ENCODE peak calls at places on chromosomes 3 and 15, in eight cellular contexts. One of them, this sample, is unnamed.
A peak's percentile ranks its signal among the peaks of the same experiment; 100 is the strongest.

GRCh38 chr3:38281895-38282686 is at the start of gene SLC22A14:
- DNase-seq in HCT116: no peak
- DNase-seq in H1: peak; percentile 15
- DNase-seq in breast epithelium: no peak
- DNase-seq in K562: peak; percentile 43
- DNase-seq in stomach: no peak
- DNase-seq in suprapubic skin: no peak
- DNase-seq in HepG2: peak; percentile 16
- DNase-seq in this sample: no peak

GRCh38 chr3:152268501-152269422 is at the start of gene MBNL1:
- DNase-seq in H1: peak; percentile 33
- DNase-seq in K562: peak; percentile 70
- DNase-seq in breast epithelium: peak; percentile 62
- DNase-seq in HCT116: peak; percentile 70
- DNase-seq in suprapubic skin: peak; percentile 90
- DNase-seq in HepG2: peak; percentile 70
- DNase-seq in stomach: peak; percentile 84
- DNase-seq in this sample: peak; percentile 47

GRCh38 chr15:77784361-77785292 is 151.9 kb upstream of the LINGO1 start:
- DNase-seq in H1: no peak
- DNase-seq in HepG2: peak; percentile 14
- DNase-seq in suprapubic skin: no peak
- DNase-seq in HCT116: peak; percentile 23
- DNase-seq in breast epithelium: no peak
- DNase-seq in K562: peak; percentile 75
- DNase-seq in stomach: no peak
- DNase-seq in this sample: peak; percentile 7

GRCh38 chr3:15290731-15291130 is 41.7 kb downstream of the SH3BP5 start:
- DNase-seq in suprapubic skin: no peak
- DNase-seq in H1: no peak
- DNase-seq in stomach: no peak
- DNase-seq in HCT116: no peak
- DNase-seq in HepG2: no peak
- DNase-seq in breast epithelium: no peak
- DNase-seq in K562: no peak
- DNase-seq in this sample: no peak

GRCh38 chr3:31227152-31227581 is 305.6 kb upstream of the STT3B start:
- DNase-seq in HCT116: no peak
- DNase-seq in HepG2: no peak
- DNase-seq in K562: no peak
- DNase-seq in H1: no peak
- DNase-seq in breast epithelium: no peak
- DNase-seq in stomach: no peak
- DNase-seq in suprapubic skin: no peak
- DNase-seq in this sample: no peak

GRCh38 chr3:72336821-72337479 is 511.3 kb downstream of the SHQ1 start:
- DNase-seq in stomach: peak; percentile 79
- DNase-seq in HCT116: no peak
- DNase-seq in suprapubic skin: peak; percentile 94
- DNase-seq in breast epithelium: peak; percentile 87
- DNase-seq in K562: peak; percentile 79
- DNase-seq in HepG2: no peak
- DNase-seq in H1: no peak
- DNase-seq in this sample: no peak

GRCh38 chr3:88031543-88032148 is 27.2 kb downstream of the CGGBP1 start:
- DNase-seq in H1: no peak
- DNase-seq in HCT116: no peak
- DNase-seq in breast epithelium: no peak
- DNase-seq in suprapubic skin: no peak
- DNase-seq in K562: no peak
- DNase-seq in stomach: no peak
- DNase-seq in HepG2: no peak
- DNase-seq in this sample: peak; percentile 24

GRCh38 chr15:56659197-56659596 is 74.1 kb downstream of the ZNF280D start:
- DNase-seq in HepG2: no peak
- DNase-seq in stomach: no peak
- DNase-seq in K562: no peak
- DNase-seq in HCT116: no peak
- DNase-seq in H1: no peak
- DNase-seq in breast epithelium: no peak
- DNase-seq in suprapubic skin: no peak
- DNase-seq in this sample: no peak

GRCh38 chr3:155362808-155363689 is 69.6 kb upstream of the STRIT1 start:
- DNase-seq in HCT116: no peak
- DNase-seq in suprapubic skin: no peak
- DNase-seq in stomach: no peak
- DNase-seq in H1: peak; percentile 84
- DNase-seq in K562: no peak
- DNase-seq in HepG2: no peak
- DNase-seq in breast epithelium: no peak
- DNase-seq in this sample: no peak

GRCh38 chr15:98671060-98672008 is 23.0 kb downstream of the IGF1R start:
- DNase-seq in breast epithelium: no peak
- DNase-seq in stomach: no peak
- DNase-seq in K562: no peak
- DNase-seq in HCT116: no peak
- DNase-seq in H1: peak; percentile 43
- DNase-seq in suprapubic skin: no peak
- DNase-seq in HepG2: peak; percentile 95
- DNase-seq in this sample: no peak

GRCh38 chr15:78840661-78841060 is 29.4 kb upstream of the ADAMTS7 start:
- DNase-seq in breast epithelium: no peak
- DNase-seq in HepG2: no peak
- DNase-seq in HCT116: no peak
- DNase-seq in suprapubic skin: peak; percentile 60
- DNase-seq in stomach: no peak
- DNase-seq in K562: no peak
- DNase-seq in H1: no peak
- DNase-seq in this sample: no peak

GRCh38 chr3:176795897-176796296 is 401.4 kb downstream of the TBL1XR1 start:
- DNase-seq in stomach: no peak
- DNase-seq in K562: no peak
- DNase-seq in HepG2: no peak
- DNase-seq in suprapubic skin: no peak
- DNase-seq in HCT116: no peak
- DNase-seq in H1: no peak
- DNase-seq in breast epithelium: no peak
- DNase-seq in this sample: no peak

GRCh38 chr3:37703633-37704032 is 158.0 kb upstream of the CTDSPL start:
- DNase-seq in H1: no peak
- DNase-seq in breast epithelium: no peak
- DNase-seq in HCT116: no peak
- DNase-seq in stomach: no peak
- DNase-seq in HepG2: no peak
- DNase-seq in K562: no peak
- DNase-seq in suprapubic skin: no peak
- DNase-seq in this sample: no peak

GRCh38 chr3:159654183-159655134 is 334.2 kb upstream of the IL12A start:
- DNase-seq in K562: no peak
- DNase-seq in H1: no peak
- DNase-seq in HepG2: no peak
- DNase-seq in stomach: no peak
- DNase-seq in HCT116: no peak
- DNase-seq in suprapubic skin: no peak
- DNase-seq in breast epithelium: no peak
- DNase-seq in this sample: no peak

DNA sequence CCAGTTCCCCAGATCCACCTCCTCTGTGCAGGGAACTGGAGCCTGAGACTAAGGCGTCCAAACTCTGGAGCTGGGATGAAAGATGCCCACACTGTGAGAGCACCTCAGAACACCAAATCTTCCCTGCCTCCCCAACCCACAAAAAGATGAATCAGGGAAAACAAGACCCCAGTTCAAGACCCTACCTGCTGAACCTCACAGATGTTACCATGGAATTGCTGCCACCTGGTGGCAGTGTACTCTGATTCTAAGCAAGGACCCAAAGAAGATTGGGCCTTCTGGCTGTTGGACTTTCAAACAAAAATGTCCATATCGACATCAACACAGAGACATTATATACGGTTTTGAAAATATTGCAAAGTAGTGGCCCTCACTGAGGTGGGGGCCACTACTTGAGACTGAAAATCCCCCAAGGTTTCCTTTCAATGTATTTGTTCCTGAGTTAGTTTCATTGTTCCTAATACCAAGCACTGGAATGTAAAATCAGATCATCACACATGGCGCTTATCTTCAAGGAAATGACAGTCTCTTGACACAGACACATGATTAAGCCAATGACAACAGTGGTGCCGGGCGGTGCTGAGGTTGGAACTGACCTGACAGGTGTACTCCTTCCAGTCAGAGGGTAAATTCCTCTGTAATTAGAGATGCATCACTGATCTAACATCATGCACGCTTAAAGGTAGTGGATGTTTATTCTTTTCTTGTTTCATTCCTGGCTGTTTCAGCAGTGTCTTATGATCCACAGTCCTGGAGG is 67.6 kb downstream of the SLC6A11 start:
- DNase-seq in suprapubic skin: no peak
- DNase-seq in K562: peak; percentile 40
- DNase-seq in stomach: no peak
- DNase-seq in H1: no peak
- DNase-seq in breast epithelium: no peak
- DNase-seq in HepG2: peak; percentile 33
- DNase-seq in HCT116: peak; percentile 8
- DNase-seq in this sample: no peak
- H3K27me3 ChIP-seq in suprapubic skin: peaks cover 13% of the 10 kb centered on the region
- H3K27me3 ChIP-seq in K562: peaks cover 4% of the 10 kb centered on the region
- H3K27me3 ChIP-seq in stomach: peaks cover 4% of the 10 kb centered on the region
- H3K27me3 ChIP-seq in H1: peaks cover 9% of the 10 kb centered on the region
- H3K27me3 ChIP-seq in breast epithelium: no peaks in the 10 kb centered on the region
- H3K27me3 ChIP-seq in HepG2: no peaks in the 10 kb centered on the region
- H3K27me3 ChIP-seq in HCT116: peaks cover 56% of the 10 kb centered on the region
- H3K27me3 ChIP-seq in this sample: peaks cover 14% of the 10 kb centered on the region

DNA sequence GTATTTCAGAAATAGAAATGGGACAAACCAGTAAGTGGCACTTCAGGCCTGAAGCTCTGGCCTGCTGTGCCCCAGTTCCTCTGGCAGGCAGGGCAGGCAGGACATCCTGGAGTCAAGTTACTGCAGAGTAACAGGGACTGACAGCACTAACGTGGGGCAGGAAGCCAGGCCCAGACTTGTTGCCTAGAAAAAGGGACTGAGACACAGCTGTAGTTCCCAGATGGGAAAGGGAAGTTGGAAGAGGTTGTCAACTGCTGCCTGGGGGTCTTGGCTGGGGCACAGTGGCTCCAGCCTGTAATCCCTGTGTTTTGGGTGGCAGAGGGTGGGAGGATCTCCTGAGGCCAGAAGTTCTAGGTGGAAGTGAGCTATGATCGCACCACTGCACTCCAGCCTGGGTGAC is 171.9 kb downstream of the FMN1 start:
- DNase-seq in suprapubic skin: peak; percentile 73
- DNase-seq in HepG2: no peak
- DNase-seq in H1: no peak
- DNase-seq in HCT116: no peak
- DNase-seq in stomach: peak; percentile 73
- DNase-seq in K562: no peak
- DNase-seq in breast epithelium: peak; percentile 61
- DNase-seq in this sample: no peak
- TF ChIP-seq POLR2AphosphoS5 in suprapubic skin: no peak
- TF ChIP-seq POLR2AphosphoS5 in HepG2: no peak
- TF ChIP-seq POLR2AphosphoS5 in H1: no peak
- TF ChIP-seq POLR2AphosphoS5 in HCT116: no peak
- TF ChIP-seq POLR2AphosphoS5 in stomach: no peak
- TF ChIP-seq POLR2AphosphoS5 in K562: no peak
- TF ChIP-seq POLR2AphosphoS5 in breast epithelium: no peak
- TF ChIP-seq POLR2AphosphoS5 in this sample: no peak

GRCh38 chr15:47717036-47717611 is at the start of gene SEMA6D:
- DNase-seq in HCT116: no peak
- DNase-seq in stomach: peak; percentile 45
- DNase-seq in breast epithelium: peak; percentile 63
- DNase-seq in HepG2: peak; percentile 4
- DNase-seq in suprapubic skin: peak; percentile 75
- DNase-seq in H1: peak; percentile 31
- DNase-seq in K562: no peak
- DNase-seq in this sample: no peak

GRCh38 chr15:47720555-47720954 is 3.2 kb downstream of the SEMA6D start:
- DNase-seq in K562: no peak
- DNase-seq in HCT116: no peak
- DNase-seq in HepG2: no peak
- DNase-seq in breast epithelium: no peak
- DNase-seq in stomach: no peak
- DNase-seq in suprapubic skin: no peak
- DNase-seq in H1: no peak
- DNase-seq in this sample: no peak

GRCh38 chr15:47719730-47720129 is 2.4 kb downstream of the SEMA6D start:
- DNase-seq in suprapubic skin: no peak
- DNase-seq in HCT116: no peak
- DNase-seq in H1: no peak
- DNase-seq in breast epithelium: no peak
- DNase-seq in K562: no peak
- DNase-seq in HepG2: no peak
- DNase-seq in stomach: no peak
- DNase-seq in this sample: no peak

GRCh38 chr15:47715856-47716445 is 1.4 kb upstream of the SEMA6D start:
- DNase-seq in stomach: no peak
- DNase-seq in suprapubic skin: no peak
- DNase-seq in K562: no peak
- DNase-seq in HCT116: no peak
- DNase-seq in HepG2: no peak
- DNase-seq in H1: no peak
- DNase-seq in breast epithelium: no peak
- DNase-seq in this sample: no peak

GRCh38 chr15:47718474-47719440 is 1.5 kb downstream of the SEMA6D start:
- DNase-seq in breast epithelium: no peak
- DNase-seq in stomach: no peak
- DNase-seq in HCT116: no peak
- DNase-seq in HepG2: no peak
- DNase-seq in K562: no peak
- DNase-seq in H1: no peak
- DNase-seq in suprapubic skin: no peak
- DNase-seq in this sample: no peak
- H3K27me3 ChIP-seq in breast epithelium: peaks cover 10% of the 10 kb centered on the region
- H3K27me3 ChIP-seq in stomach: peaks cover 36% of the 10 kb centered on the region
- H3K27me3 ChIP-seq in HCT116: no peaks in the 10 kb centered on the region
- H3K27me3 ChIP-seq in HepG2: peaks cover 2% of the 10 kb centered on the region
- H3K27me3 ChIP-seq in K562: no peaks in the 10 kb centered on the region
- H3K27me3 ChIP-seq in H1: peaks cover 13% of the 10 kb centered on the region
- H3K27me3 ChIP-seq in suprapubic skin: peaks cover 22% of the 10 kb centered on the region
- H3K27me3 ChIP-seq in this sample: peaks cover 23% of the 10 kb centered on the region

DNA sequence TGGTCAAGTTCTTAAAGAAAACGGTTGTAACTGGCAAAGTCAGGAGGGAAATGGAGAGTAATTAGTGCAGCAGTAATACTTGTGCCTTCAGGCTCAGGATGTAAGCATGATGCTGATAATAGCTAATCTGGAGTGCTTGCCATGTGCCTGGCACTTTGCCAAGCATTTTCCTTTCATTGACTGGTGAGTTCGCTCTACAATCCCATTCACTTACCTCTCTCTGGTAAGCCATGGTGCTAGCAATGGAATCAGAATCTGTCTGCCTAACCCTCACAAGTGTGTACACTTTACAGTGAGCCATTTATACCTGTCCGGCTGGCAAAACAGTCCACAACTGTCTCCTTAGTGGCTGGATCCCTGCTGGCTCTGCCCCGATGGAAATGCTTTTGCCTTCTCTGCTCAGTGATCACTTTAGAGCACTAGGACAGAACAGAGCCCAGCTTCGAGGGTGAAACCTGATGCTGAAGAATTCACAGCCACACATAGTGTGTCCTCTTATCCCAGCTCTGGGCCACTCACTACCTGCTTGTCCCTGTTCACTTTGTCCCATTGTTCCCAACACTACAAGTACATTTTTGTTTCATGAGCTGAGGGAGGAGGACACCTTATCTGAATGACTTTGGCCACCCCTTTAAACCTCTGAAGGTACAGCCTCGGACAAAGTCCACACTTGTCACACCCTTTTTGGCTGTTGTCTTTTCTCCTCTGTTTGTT is 10.3 kb downstream of the CHP1 start:
- DNase-seq in suprapubic skin: no peak
- DNase-seq in K562: peak; percentile 20
- DNase-seq in HepG2: peak; percentile 91
- DNase-seq in breast epithelium: no peak
- DNase-seq in stomach: peak; percentile 81
- DNase-seq in H1: no peak
- DNase-seq in HCT116: no peak
- DNase-seq in this sample: no peak
- TF ChIP-seq POLR2AphosphoS5 in suprapubic skin: no peak
- TF ChIP-seq POLR2AphosphoS5 in K562: no peak
- TF ChIP-seq POLR2AphosphoS5 in HepG2: no peak
- TF ChIP-seq POLR2AphosphoS5 in breast epithelium: no peak
- TF ChIP-seq POLR2AphosphoS5 in stomach: no peak
- TF ChIP-seq POLR2AphosphoS5 in H1: no peak
- TF ChIP-seq POLR2AphosphoS5 in HCT116: no peak
- TF ChIP-seq POLR2AphosphoS5 in this sample: no peak

This sample was measured in Panc1.